ENCODE peak calls at places on chromosome 19, in four cellular contexts. One of them, this sample, is unnamed.
A peak's percentile ranks its signal among the peaks of the same experiment; 100 is the strongest.

GRCh38 chr19:3146677-3147100 is 10.9 kb downstream of the GNA15 start:
- DNase-seq in Panc1: peak; percentile 30
- DNase-seq in dorsolateral prefrontal cortex: no peak
- DNase-seq in progenitor cell of endocrine pancreas: peak; percentile 43
- DNase-seq in this sample: no peak

GRCh38 chr19:29381353-29382203 is 144.2 kb upstream of the VSTM2B start:
- DNase-seq in Panc1: no peak
- DNase-seq in dorsolateral prefrontal cortex: no peak
- DNase-seq in progenitor cell of endocrine pancreas: peak; percentile 1
- DNase-seq in this sample: no peak

GRCh38 chr19:10151521-10151920 is 31.8 kb upstream of the EIF3G start:
- DNase-seq in Panc1: no peak
- DNase-seq in dorsolateral prefrontal cortex: no peak
- DNase-seq in progenitor cell of endocrine pancreas: no peak
- DNase-seq in this sample: no peak

GRCh38 chr19:17777840-17778620 is 16.9 kb upstream of the B3GNT3 start:
- DNase-seq in Panc1: no peak
- DNase-seq in dorsolateral prefrontal cortex: no peak
- DNase-seq in progenitor cell of endocrine pancreas: no peak
- DNase-seq in this sample: no peak

GRCh38 chr19:32642771-32643170 is 32.2 kb downstream of the ANKRD27 start:
- DNase-seq in Panc1: no peak
- DNase-seq in dorsolateral prefrontal cortex: no peak
- DNase-seq in progenitor cell of endocrine pancreas: no peak
- DNase-seq in this sample: no peak

GRCh38 chr19:46861691-46862503 is 1.1 kb downstream of the ARHGAP35 start:
- DNase-seq in Panc1: no peak
- DNase-seq in dorsolateral prefrontal cortex: no peak
- DNase-seq in progenitor cell of endocrine pancreas: no peak
- DNase-seq in this sample: peak; percentile 32

GRCh38 chr19:46659151-46660007 is 1.6 kb downstream of the DACT3 start:
- DNase-seq in Panc1: no peak
- DNase-seq in dorsolateral prefrontal cortex: peak; percentile 78
- DNase-seq in progenitor cell of endocrine pancreas: no peak
- DNase-seq in this sample: no peak

GRCh38 chr19:14770136-14770535 is 8.2 kb downstream of the ADGRE2 start:
- DNase-seq in Panc1: no peak
- DNase-seq in dorsolateral prefrontal cortex: no peak
- DNase-seq in progenitor cell of endocrine pancreas: no peak
- DNase-seq in this sample: no peak

GRCh38 chr19:2428027-2428690 is 773 bp upstream of the TIMM13 start:
- DNase-seq in Panc1: no peak
- DNase-seq in dorsolateral prefrontal cortex: peak; percentile 35
- DNase-seq in progenitor cell of endocrine pancreas: no peak
- DNase-seq in this sample: no peak

GRCh38 chr19:17264641-17264979 is at the start of gene USHBP1:
- DNase-seq in Panc1: no peak
- DNase-seq in dorsolateral prefrontal cortex: no peak
- DNase-seq in progenitor cell of endocrine pancreas: no peak
- DNase-seq in this sample: no peak

GRCh38 chr19:40611900-40612698 is 10.9 kb downstream of the LTBP4 start:
- DNase-seq in Panc1: no peak
- DNase-seq in dorsolateral prefrontal cortex: no peak
- DNase-seq in progenitor cell of endocrine pancreas: no peak
- DNase-seq in this sample: no peak

GRCh38 chr19:9431475-9431874 is 3.9 kb downstream of the ZNF266 start:
- DNase-seq in Panc1: peak; percentile 12
- DNase-seq in dorsolateral prefrontal cortex: no peak
- DNase-seq in progenitor cell of endocrine pancreas: peak; percentile 19
- DNase-seq in this sample: no peak

GRCh38 chr19:50203281-50204080 is at the start of gene MYH14:
- DNase-seq in Panc1: peak; percentile 15
- DNase-seq in dorsolateral prefrontal cortex: peak; percentile 96
- DNase-seq in progenitor cell of endocrine pancreas: peak; percentile 93
- DNase-seq in this sample: no peak

GRCh38 chr19:29943615-29944014 is 1.6 kb downstream of the URI1 start:
- DNase-seq in Panc1: no peak
- DNase-seq in dorsolateral prefrontal cortex: no peak
- DNase-seq in progenitor cell of endocrine pancreas: no peak
- DNase-seq in this sample: no peak

GRCh38 chr19:39308531-39309304 is 11.9 kb downstream of the LRFN1 start:
- DNase-seq in Panc1: no peak
- DNase-seq in dorsolateral prefrontal cortex: no peak
- DNase-seq in progenitor cell of endocrine pancreas: no peak
- DNase-seq in this sample: no peak

GRCh38 chr19:47389150-47389556 is 30.2 kb downstream of the MEIS3 start:
- DNase-seq in Panc1: no peak
- DNase-seq in dorsolateral prefrontal cortex: no peak
- DNase-seq in progenitor cell of endocrine pancreas: no peak
- DNase-seq in this sample: no peak

GRCh38 chr19:51749979-51750378 is 1.7 kb downstream of the FPR1 start:
- DNase-seq in Panc1: no peak
- DNase-seq in dorsolateral prefrontal cortex: no peak
- DNase-seq in progenitor cell of endocrine pancreas: no peak
- DNase-seq in this sample: peak; percentile 86

GRCh38 chr19:39506598-39506943 is 7.8 kb downstream of the DLL3 start:
- DNase-seq in Panc1: peak; percentile 80
- DNase-seq in dorsolateral prefrontal cortex: no peak
- DNase-seq in progenitor cell of endocrine pancreas: no peak
- DNase-seq in this sample: no peak

GRCh38 chr19:54439174-54439851 is 9.7 kb upstream of the LENG8 start:
- DNase-seq in Panc1: no peak
- DNase-seq in dorsolateral prefrontal cortex: peak; percentile 80
- DNase-seq in progenitor cell of endocrine pancreas: no peak
- DNase-seq in this sample: peak; percentile 46

GRCh38 chr19:19554074-19555023 is 16.3 kb downstream of the CILP2 start:
- DNase-seq in Panc1: no peak
- DNase-seq in dorsolateral prefrontal cortex: no peak
- DNase-seq in progenitor cell of endocrine pancreas: no peak
- DNase-seq in this sample: no peak

GRCh38 chr19:5950744-5951143 is 27.2 kb downstream of the RANBP3 start:
- DNase-seq in Panc1: no peak
- DNase-seq in dorsolateral prefrontal cortex: no peak
- DNase-seq in progenitor cell of endocrine pancreas: no peak
- DNase-seq in this sample: no peak

GRCh38 chr19:18603958-18604819 is 2.4 kb downstream of the CRLF1 start:
- DNase-seq in Panc1: no peak
- DNase-seq in dorsolateral prefrontal cortex: no peak
- DNase-seq in progenitor cell of endocrine pancreas: no peak
- DNase-seq in this sample: no peak

GRCh38 chr19:31254611-31255010 is 94.6 kb downstream of the TSHZ3 start:
- DNase-seq in Panc1: no peak
- DNase-seq in dorsolateral prefrontal cortex: no peak
- DNase-seq in progenitor cell of endocrine pancreas: no peak
- DNase-seq in this sample: no peak

GRCh38 chr19:43489310-43489709 is 15.2 kb downstream of the PHLDB3 start:
- DNase-seq in Panc1: no peak
- DNase-seq in dorsolateral prefrontal cortex: no peak
- DNase-seq in progenitor cell of endocrine pancreas: no peak
- DNase-seq in this sample: no peak

GRCh38 chr19:372306-372890 is 27.8 kb upstream of the MIER2 start:
- DNase-seq in Panc1: no peak
- DNase-seq in dorsolateral prefrontal cortex: no peak
- DNase-seq in progenitor cell of endocrine pancreas: no peak
- DNase-seq in this sample: no peak

GRCh38 chr19:8116437-8117293 is 32.7 kb downstream of the FBN3 start:
- DNase-seq in Panc1: no peak
- DNase-seq in dorsolateral prefrontal cortex: no peak
- DNase-seq in progenitor cell of endocrine pancreas: no peak
- DNase-seq in this sample: no peak